ENCODE peak calls at places on chromosomes 16 and 17, in ten cellular contexts. V is testis, Y is epithelial cell of proximal tubule, O is cardiac muscle cell, S is sigmoid colon, U is AG09309, I is HCT116, X is H7, M is A549, T is heart right ventricle. R is an unnamed sample.

GRCh38 chr17:1553354-1554266 is 9.0 kb downstream of the PITPNA start:
- DNase-seq in V (no peak), I (no peak), U (no peak), X (no peak), S (no peak), M (no peak), O (no peak), T (no peak), Y (no peak), R (no peak)

GRCh38 chr16:19382084-19382801 is 35.4 kb upstream of the TMC5 start:
- DNase-seq in T (no peak), U (no peak), V (no peak), S (no peak), O (no peak), M (no peak), I (no peak), X (no peak), Y (no peak), R (no peak)

GRCh38 chr16:15583526-15583925 is 59.4 kb downstream of the MARF1 start:
- DNase-seq in U (no peak), S (no peak), I (no peak), O (no peak), T (no peak), Y (no peak), M (no peak), V (no peak), X (no peak), R (no peak)

GRCh38 chr17:32976605-32977004 is 15.0 kb upstream of the SPACA3 start:
- DNase-seq in O (no peak), X (no peak), U (no peak), V (no peak), I (no peak), M (no peak), Y (no peak), S (no peak), T (no peak), R (peak; percentile 24)

GRCh38 chr17:71180801-71181385 is 939.9 kb upstream of the SOX9 start:
- DNase-seq in T (no peak), X (no peak), Y (peak; percentile 4), S (peak; percentile 82), V (no peak), O (peak; percentile 63), I (no peak), U (peak; percentile 18), M (peak; percentile 34), R (no peak)

GRCh38 chr17:63946440-63947363 is 14.6 kb upstream of the CD79B start:
- DNase-seq in T (peak; percentile 35), U (no peak), Y (no peak), V (peak; percentile 58), X (peak; percentile 98), M (peak; percentile 45), S (no peak), O (peak; percentile 36), I (peak; percentile 22), R (peak; percentile 80)

GRCh38 chr17:47875011-47875471 is 21.0 kb upstream of the SP2 start:
- DNase-seq in I (no peak), M (no peak), X (no peak), Y (no peak), O (no peak), U (no peak), S (no peak), T (no peak), V (no peak), R (no peak)

GRCh38 chr17:5181509-5182305 is 10.0 kb downstream of the ZNF594 start:
- DNase-seq in O (no peak), U (no peak), V (no peak), I (no peak), Y (no peak), T (no peak), M (no peak), S (no peak), X (no peak), R (no peak)

GRCh38 chr16:67249762-67250327 is 1.1 kb downstream of the SLC9A5 start:
- DNase-seq in O (no peak), M (no peak), Y (no peak), X (no peak), U (no peak), T (no peak), I (no peak), V (no peak), S (peak; percentile 50), R (no peak)

GRCh38 chr17:73137376-73137775 is 27.4 kb upstream of the SSTR2 start:
- DNase-seq in U (no peak), V (no peak), M (no peak), Y (no peak), X (no peak), I (no peak), T (no peak), S (no peak), O (no peak), R (no peak)

GRCh38 chr17:50469671-50470305 is 1.1 kb upstream of the CHAD start:
- DNase-seq in O (no peak), I (no peak), S (no peak), U (no peak), X (peak; percentile 83), M (no peak), T (no peak), Y (no peak), V (no peak), R (no peak)
- H3K4me3 ChIP-seq in O (no peak overlapping the region), I (no peak overlapping the region), S (no peak overlapping the region), U (no peak overlapping the region), X (no peak overlapping the region), M (no peak overlapping the region), T (no peak overlapping the region), Y (no peak overlapping the region), V (no peak overlapping the region), R (no peak overlapping the region)

GRCh38 chr16:180101-180920 is at the start of gene HBQ1:
- DNase-seq in X (peak; percentile 95), I (no peak), U (no peak), S (no peak), Y (no peak), T (peak; percentile 24), O (peak; percentile 45), M (peak; percentile 51), V (no peak), R (no peak)
- H3K4me3 ChIP-seq in X (peak within 1 kb of the TSS; percentile 39), I (no peak within 1 kb of the TSS), U (peak within 1 kb of the TSS; percentile 23), S (peak within 1 kb of the TSS; percentile 30), Y (peak within 1 kb of the TSS; percentile 45), T (peak within 1 kb of the TSS; percentile 40), O (peak within 1 kb of the TSS; percentile 17), M (peak within 1 kb of the TSS; percentile 48), V (peak within 1 kb of the TSS; percentile 26), R (peak within 1 kb of the TSS; percentile 21)

GRCh38 chr16:55333690-55334089 is 9.7 kb downstream of the IRX6 start:
- DNase-seq in V (no peak), S (no peak), I (no peak), Y (no peak), U (no peak), M (no peak), X (no peak), O (no peak), T (no peak), R (no peak)

GRCh38 chr16:55328611-55329569 is 4.9 kb downstream of the IRX6 start:
- DNase-seq in U (no peak), T (no peak), I (no peak), M (no peak), S (no peak), V (no peak), O (no peak), X (peak; percentile 56), Y (no peak), R (no peak)

GRCh38 chr16:55329791-55330190 is 5.8 kb downstream of the IRX6 start:
- DNase-seq in O (no peak), V (no peak), Y (no peak), U (no peak), S (no peak), T (no peak), X (no peak), I (no peak), M (no peak), R (no peak)

GRCh38 chr16:55330726-55331647 is 7.0 kb downstream of the IRX6 start:
- DNase-seq in V (no peak), U (no peak), O (no peak), I (no peak), S (no peak), Y (no peak), X (peak; percentile 64), M (no peak), T (peak; percentile 17), R (no peak)

GRCh38 chr16:55331648-55332185 is 7.7 kb downstream of the IRX6 start:
- DNase-seq in X (peak; percentile 41), T (no peak), Y (no peak), M (no peak), O (no peak), U (no peak), S (no peak), I (no peak), V (no peak), R (no peak)
- H3K4me3 ChIP-seq in X (peak overlapping the region; percentile 46), T (peak overlapping the region; percentile 40), Y (no peak overlapping the region), M (no peak overlapping the region), O (peak overlapping the region; percentile 22), U (no peak overlapping the region), S (no peak overlapping the region), I (no peak overlapping the region), V (no peak overlapping the region), R (no peak overlapping the region)

DNA sequence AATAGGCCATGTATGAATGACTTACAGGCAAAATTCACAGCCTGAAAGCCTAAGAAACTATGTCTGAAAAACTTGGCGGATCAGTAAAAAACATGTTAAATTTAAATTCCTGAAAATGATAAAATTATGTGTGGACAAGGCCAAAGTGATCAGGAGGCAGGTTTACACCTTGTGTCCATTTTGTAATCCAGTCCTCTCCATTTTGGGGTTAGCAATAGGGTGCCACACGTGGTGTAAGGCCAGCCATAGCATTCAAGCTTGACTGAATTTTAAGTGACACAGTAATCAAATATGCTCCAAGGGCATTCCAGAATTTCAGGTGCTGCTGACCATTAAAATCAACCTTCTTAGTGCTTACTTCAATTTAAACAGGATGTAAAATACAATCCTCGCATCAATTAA is 2.7 kb downstream of the RNF43 start:
- DNase-seq in S (no peak), Y (no peak), V (peak; percentile 32), U (no peak), T (no peak), I (no peak), M (no peak), O (no peak), X (no peak), R (no peak)
- H3K4me3 ChIP-seq in S (no peak overlapping the region), Y (no peak overlapping the region), V (no peak overlapping the region), U (no peak overlapping the region), T (no peak overlapping the region), I (peak overlapping the region; percentile 66), M (peak overlapping the region; percentile 9), O (peak overlapping the region; percentile 51), X (no peak overlapping the region), R (no peak overlapping the region)

GRCh38 chr16:70751593-70751992 is 49.4 kb downstream of the VAC14 start:
- DNase-seq in U (no peak), Y (no peak), O (no peak), S (no peak), I (no peak), X (peak; percentile 56), M (no peak), V (no peak), T (no peak), R (no peak)
- H3K4me3 ChIP-seq in U (no peak overlapping the region), Y (no peak overlapping the region), O (no peak overlapping the region), S (no peak overlapping the region), I (no peak overlapping the region), X (no peak overlapping the region), M (no peak overlapping the region), V (no peak overlapping the region), T (no peak overlapping the region), R (no peak overlapping the region)

R was measured in GM12865.